ENCODE peak calls at places on chromosomes 12 and 14, in ten cellular contexts. N is sigmoid colon, R is upper lobe of left lung, L is stomach, V is suprapubic skin, P is transverse colon, I is HepG2, J is H1, Z is K562, M is SK-N-SH. Q is an unnamed sample.

GRCh38 chr14:81991998-81992397 is 458.3 kb upstream of the SEL1L start:
- DNase-seq in N (no peak), R (no peak), L (no peak), V (no peak), P (no peak), I (no peak), J (no peak), Z (no peak), M (no peak), Q (no peak)

GRCh38 chr14:36271939-36272907 is 48.2 kb downstream of the MBIP start:
- DNase-seq in N (no peak), R (no peak), L (no peak), V (no peak), P (peak), I (no peak), J (no peak), Z (no peak), M (peak), Q (no peak)

GRCh38 chr14:47269788-47270492 is 405.5 kb downstream of the MDGA2 start:
- DNase-seq in N (no peak), R (peak), L (no peak), V (no peak), P (no peak), I (no peak), J (no peak), Z (no peak), M (no peak), Q (no peak)

GRCh38 chr12:96237465-96238077 is 43.4 kb downstream of the ELK3 start:
- DNase-seq in N (peak), R (peak), L (peak), V (no peak), P (peak), I (no peak), J (no peak), Z (no peak), M (no peak), Q (peak)

GRCh38 chr12:131223791-131224567 is 270.3 kb downstream of the ADGRD1 start:
- DNase-seq in N (peak), R (no peak), L (no peak), V (no peak), P (no peak), I (no peak), J (peak), Z (peak), M (peak), Q (no peak)

GRCh38 chr12:5830121-5830520 is 114.9 kb downstream of the ANO2 start:
- DNase-seq in N (no peak), R (no peak), L (no peak), V (no peak), P (no peak), I (no peak), J (no peak), Z (no peak), M (no peak), Q (no peak)

GRCh38 chr14:73718742-73719251 is 4.6 kb upstream of the PNMA1 start:
- DNase-seq in N (peak), R (no peak), L (no peak), V (no peak), P (no peak), I (no peak), J (no peak), Z (no peak), M (peak), Q (no peak)

GRCh38 chr12:26936559-26937442 is 980 bp downstream of the INTS13 start:
- DNase-seq in N (no peak), R (no peak), L (no peak), V (no peak), P (no peak), I (no peak), J (no peak), Z (no peak), M (no peak), Q (no peak)

GRCh38 chr12:57613427-57614109 is 2.3 kb downstream of the ARHGEF25 start:
- DNase-seq in N (peak), R (no peak), L (no peak), V (no peak), P (no peak), I (no peak), J (no peak), Z (no peak), M (no peak), Q (no peak)

GRCh38 chr12:96303656-96304055 is 96.6 kb downstream of the CDK17 start:
- DNase-seq in N (no peak), R (no peak), L (no peak), V (no peak), P (no peak), I (no peak), J (no peak), Z (no peak), M (no peak), Q (no peak)

GRCh38 chr12:28966049-28966778 is 182.9 kb upstream of the FAR2 start:
- DNase-seq in N (peak), R (peak), L (peak), V (no peak), P (peak), I (no peak), J (no peak), Z (no peak), M (no peak), Q (no peak)

GRCh38 chr14:64983439-64984310 is 3.0 kb upstream of the FNTB start:
- DNase-seq in N (no peak), R (peak), L (peak), V (no peak), P (peak), I (peak), J (no peak), Z (peak), M (peak), Q (no peak)

GRCh38 chr12:9646794-9647622 is 22.5 kb upstream of the CLEC2D start:
- DNase-seq in N (no peak), R (no peak), L (no peak), V (no peak), P (no peak), I (no peak), J (no peak), Z (peak), M (no peak), Q (no peak)
- TF ChIP-seq POLR2AphosphoS5 in N (no peak), R (no peak), L (no peak), V (no peak), P (no peak), I (no peak), J (no peak), Z (peak), M (no peak), Q (no peak)

GRCh38 chr12:129827102-129827873 is 76.5 kb downstream of the TMEM132D start:
- DNase-seq in N (no peak), R (no peak), L (no peak), V (no peak), P (no peak), I (no peak), J (no peak), Z (no peak), M (no peak), Q (no peak)
- H3K27ac ChIP-seq in N (no peak), R (no peak), L (no peak), V (no peak), P (no peak), I (no peak), J (no peak), Z (no peak), M (no peak), Q (no peak)

GRCh38 chr12:88566430-88566829 is 13.8 kb downstream of the KITLG start:
- DNase-seq in N (no peak), R (peak), L (peak), V (no peak), P (peak), I (peak), J (no peak), Z (no peak), M (no peak), Q (no peak)
- TF ChIP-seq EP300 in N (no peak), R (no peak), L (no peak), V (no peak), P (no peak), I (no peak), J (no peak), Z (no peak), M (no peak), Q (no peak)

GRCh38 chr12:14834502-14834901 is 8.8 kb downstream of the ART4 start:
- DNase-seq in N (no peak), R (no peak), L (no peak), V (no peak), P (no peak), I (no peak), J (no peak), Z (no peak), M (no peak), Q (no peak)
- TF ChIP-seq POLR2AphosphoS5 in N (no peak), R (no peak), L (no peak), V (no peak), P (no peak), I (no peak), J (no peak), Z (no peak), M (no peak), Q (no peak)

DNA sequence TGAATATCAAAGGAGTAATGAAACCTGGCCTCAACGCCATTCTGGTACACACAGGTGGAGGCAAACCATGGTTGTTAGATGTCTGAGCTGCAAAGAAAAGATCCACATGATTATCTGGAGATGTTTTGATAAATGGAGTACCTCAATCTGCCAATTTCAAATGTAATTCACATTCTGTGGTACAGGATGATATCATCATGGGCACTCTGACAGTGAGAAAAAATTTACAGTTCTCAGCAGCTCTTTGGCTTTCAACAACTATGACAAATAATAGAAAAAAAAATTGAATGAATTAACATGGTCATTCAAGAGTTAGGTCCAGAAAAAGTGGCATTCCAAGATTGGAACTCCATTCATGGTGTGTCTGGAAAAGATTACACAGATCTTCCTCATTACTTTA is 17.3 kb downstream of the TMED8 start:
- DNase-seq in N (no peak), R (no peak), L (no peak), V (no peak), P (no peak), I (no peak), J (no peak), Z (no peak), M (no peak), Q (no peak)
- H3K27ac ChIP-seq in N (no peak), R (no peak), L (no peak), V (no peak), P (no peak), I (no peak), J (no peak), Z (no peak), M (no peak), Q (no peak)

GRCh38 chr14:87805315-87805723 is 187.7 kb downstream of the GALC start:
- DNase-seq in N (no peak), R (no peak), L (peak), V (no peak), P (no peak), I (peak), J (peak), Z (peak), M (peak), Q (no peak)
- TF ChIP-seq EP300 in N (no peak), R (no peak), L (no peak), V (no peak), P (no peak), I (no peak), J (no peak), Z (no peak), M (no peak), Q (no peak)

DNA sequence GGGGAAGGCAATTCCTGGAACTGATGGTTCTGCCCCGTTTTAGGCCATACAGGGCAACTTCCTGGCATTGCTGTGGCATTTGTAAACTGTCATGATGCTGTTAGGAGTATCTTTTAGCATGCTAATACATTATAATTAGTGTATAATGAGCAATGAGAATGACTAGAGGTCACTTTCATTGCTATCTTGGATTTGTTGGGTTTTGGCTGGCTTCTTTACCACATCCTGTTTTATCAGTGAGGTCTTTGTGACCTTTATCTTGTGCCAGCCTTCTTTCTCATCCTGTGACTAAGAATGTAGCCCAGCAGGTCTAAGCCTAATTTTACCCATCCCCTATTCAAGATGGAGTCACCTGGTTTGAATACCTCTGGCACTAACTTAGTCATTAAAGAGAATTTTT is 51.2 kb downstream of the TESPA1 start:
- DNase-seq in N (no peak), R (no peak), L (no peak), V (no peak), P (no peak), I (no peak), J (no peak), Z (no peak), M (no peak), Q (no peak)
- TF ChIP-seq POLR2AphosphoS5 in N (no peak), R (no peak), L (no peak), V (no peak), P (no peak), I (no peak), J (no peak), Z (no peak), M (no peak), Q (no peak)

GRCh38 chr12:40157307-40157706 is 51.4 kb upstream of the SLC2A13 start:
- DNase-seq in N (no peak), R (peak), L (no peak), V (no peak), P (no peak), I (no peak), J (no peak), Z (no peak), M (no peak), Q (no peak)
- H3K27ac ChIP-seq in N (no peak), R (peak), L (no peak), V (peak), P (no peak), I (no peak), J (no peak), Z (no peak), M (no peak), Q (no peak)